ENCODE peak calls at places on chromosomes 16 and 17, in four cellular contexts. One of them, this sample, is unnamed.
A peak's percentile ranks its signal among the peaks of the same experiment; 100 is the strongest.

GRCh38 chr16:66740010-66740409 is 11.4 kb downstream of the DYNC1LI2 start:
- DNase-seq in breast epithelium: no peak
- DNase-seq in endothelial cell of umbilical vein: peak; percentile 54
- DNase-seq in spleen: no peak
- DNase-seq in this sample: peak; percentile 32

GRCh38 chr17:12631076-12631475 is 34.6 kb upstream of the MYOCD start:
- DNase-seq in endothelial cell of umbilical vein: no peak
- DNase-seq in spleen: no peak
- DNase-seq in breast epithelium: no peak
- DNase-seq in this sample: no peak

GRCh38 chr17:34151081-34151480 is 104.0 kb upstream of the CCL2 start:
- DNase-seq in breast epithelium: no peak
- DNase-seq in endothelial cell of umbilical vein: no peak
- DNase-seq in spleen: no peak
- DNase-seq in this sample: no peak

GRCh38 chr16:72959301-72959996 is 88.5 kb downstream of the ZFHX3 start:
- DNase-seq in breast epithelium: no peak
- DNase-seq in spleen: no peak
- DNase-seq in endothelial cell of umbilical vein: no peak
- DNase-seq in this sample: no peak

GRCh38 chr16:69049146-69049545 is 56.3 kb upstream of the HAS3 start:
- DNase-seq in spleen: no peak
- DNase-seq in breast epithelium: no peak
- DNase-seq in endothelial cell of umbilical vein: no peak
- DNase-seq in this sample: no peak

GRCh38 chr17:45088741-45089140 is 27.6 kb downstream of the NMT1 start:
- DNase-seq in spleen: no peak
- DNase-seq in endothelial cell of umbilical vein: no peak
- DNase-seq in breast epithelium: no peak
- DNase-seq in this sample: no peak

GRCh38 chr16:66107661-66108060 is 258.8 kb upstream of the CDH5 start:
- DNase-seq in endothelial cell of umbilical vein: no peak
- DNase-seq in breast epithelium: no peak
- DNase-seq in spleen: no peak
- DNase-seq in this sample: no peak

GRCh38 chr16:89924298-89924924 is 1.3 kb downstream of the TUBB3 start:
- DNase-seq in spleen: no peak
- DNase-seq in breast epithelium: no peak
- DNase-seq in endothelial cell of umbilical vein: peak; percentile 16
- DNase-seq in this sample: no peak

GRCh38 chr16:68194263-68194662 is 41.7 kb downstream of the ESRP2 start:
- DNase-seq in spleen: no peak
- DNase-seq in endothelial cell of umbilical vein: no peak
- DNase-seq in breast epithelium: no peak
- DNase-seq in this sample: no peak

GRCh38 chr17:4220655-4221054 is 43.1 kb downstream of the ANKFY1 start:
- DNase-seq in endothelial cell of umbilical vein: no peak
- DNase-seq in spleen: no peak
- DNase-seq in breast epithelium: no peak
- DNase-seq in this sample: peak; percentile 48

GRCh38 chr16:54269461-54269860 is 17.1 kb downstream of the IRX3 start:
- DNase-seq in spleen: no peak
- DNase-seq in endothelial cell of umbilical vein: no peak
- DNase-seq in breast epithelium: no peak
- DNase-seq in this sample: no peak

GRCh38 chr17:56810286-56810781 is 23.4 kb downstream of the C17orf67 start:
- DNase-seq in breast epithelium: no peak
- DNase-seq in endothelial cell of umbilical vein: no peak
- DNase-seq in spleen: peak; percentile 29
- DNase-seq in this sample: no peak

GRCh38 chr16:68422396-68422964 is 25.8 kb downstream of the SMPD3 start:
- DNase-seq in breast epithelium: no peak
- DNase-seq in endothelial cell of umbilical vein: no peak
- DNase-seq in spleen: no peak
- DNase-seq in this sample: no peak

GRCh38 chr16:30867747-30868146 is 26.1 kb downstream of the BCL7C start:
- DNase-seq in spleen: no peak
- DNase-seq in endothelial cell of umbilical vein: no peak
- DNase-seq in breast epithelium: no peak
- DNase-seq in this sample: no peak

GRCh38 chr16:87062569-87063442 is 254.4 kb downstream of the C16orf95 start:
- DNase-seq in endothelial cell of umbilical vein: peak; percentile 88
- DNase-seq in breast epithelium: no peak
- DNase-seq in spleen: no peak
- DNase-seq in this sample: peak; percentile 55

GRCh38 chr17:66520986-66521385 is 218.6 kb downstream of the PRKCA start:
- DNase-seq in breast epithelium: no peak
- DNase-seq in endothelial cell of umbilical vein: no peak
- DNase-seq in spleen: no peak
- DNase-seq in this sample: no peak

GRCh38 chr16:55730115-55730514 is 74.3 kb downstream of the SLC6A2 start:
- DNase-seq in breast epithelium: no peak
- DNase-seq in endothelial cell of umbilical vein: no peak
- DNase-seq in spleen: no peak
- DNase-seq in this sample: no peak

GRCh38 chr16:49799172-49799571 is 56.7 kb downstream of the ZNF423 start:
- DNase-seq in endothelial cell of umbilical vein: no peak
- DNase-seq in breast epithelium: no peak
- DNase-seq in spleen: no peak
- DNase-seq in this sample: no peak

DNA sequence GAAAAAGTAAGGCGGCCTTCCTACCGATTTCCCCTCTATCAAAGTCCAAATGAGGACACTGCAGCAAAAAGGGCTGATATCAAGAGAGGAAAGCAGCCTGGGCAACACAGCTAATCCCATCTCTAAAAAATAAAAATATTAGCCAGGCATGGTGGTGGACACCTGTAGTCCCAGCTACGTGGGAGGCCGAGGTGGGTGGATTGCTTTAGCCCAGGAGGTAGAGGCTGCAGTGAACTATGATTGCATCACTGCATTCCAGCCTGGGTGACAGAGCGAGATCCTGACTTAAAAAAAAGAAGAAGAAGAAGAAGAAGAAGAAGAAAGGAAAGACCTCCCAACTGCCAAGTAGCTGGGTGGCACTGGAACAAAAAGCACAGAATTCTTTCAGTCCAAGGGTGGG is 14.4 kb downstream of the CACNB1 start:
- DNase-seq in endothelial cell of umbilical vein: no peak
- DNase-seq in breast epithelium: no peak
- DNase-seq in spleen: no peak
- DNase-seq in this sample: no peak
- H3K36me3 ChIP-seq in endothelial cell of umbilical vein: peaks cover 41% of the 10 kb centered on the region
- H3K36me3 ChIP-seq in breast epithelium: peaks cover 8% of the 10 kb centered on the region
- H3K36me3 ChIP-seq in spleen: peaks cover 17% of the 10 kb centered on the region
- H3K36me3 ChIP-seq in this sample: no peaks in the 10 kb centered on the region

GRCh38 chr16:20674684-20675487 is 22.6 kb downstream of the ACSM1 start:
- DNase-seq in breast epithelium: no peak
- DNase-seq in endothelial cell of umbilical vein: peak; percentile 5
- DNase-seq in spleen: peak; percentile 75
- DNase-seq in this sample: no peak

GRCh38 chr16:20673882-20674683 is 23.4 kb downstream of the ACSM1 start:
- DNase-seq in spleen: no peak
- DNase-seq in breast epithelium: no peak
- DNase-seq in endothelial cell of umbilical vein: peak; percentile 41
- DNase-seq in this sample: no peak

GRCh38 chr16:20676268-20676828 is 21.1 kb downstream of the ACSM1 start:
- DNase-seq in breast epithelium: no peak
- DNase-seq in spleen: no peak
- DNase-seq in endothelial cell of umbilical vein: peak; percentile 29
- DNase-seq in this sample: peak; percentile 11

GRCh38 chr16:20676867-20677266 is 20.6 kb downstream of the ACSM1 start:
- DNase-seq in spleen: no peak
- DNase-seq in breast epithelium: no peak
- DNase-seq in endothelial cell of umbilical vein: no peak
- DNase-seq in this sample: no peak

GRCh38 chr16:20675488-20676267 is 21.8 kb downstream of the ACSM1 start:
- DNase-seq in breast epithelium: no peak
- DNase-seq in spleen: peak; percentile 79
- DNase-seq in endothelial cell of umbilical vein: peak; percentile 26
- DNase-seq in this sample: peak; percentile 79
- TF ChIP-seq POLR2AphosphoS5 in breast epithelium: no peak
- TF ChIP-seq POLR2AphosphoS5 in spleen: no peak
- TF ChIP-seq POLR2AphosphoS5 in endothelial cell of umbilical vein: no peak
- TF ChIP-seq POLR2AphosphoS5 in this sample: no peak

GRCh38 chr17:74770498-74771318 is 5.4 kb downstream of the NAT9 start:
- DNase-seq in endothelial cell of umbilical vein: peak; percentile 43
- DNase-seq in breast epithelium: peak; percentile 88
- DNase-seq in spleen: peak; percentile 94
- DNase-seq in this sample: peak; percentile 85

GRCh38 chr17:74768763-74769114 is 7.4 kb downstream of the NAT9 start:
- DNase-seq in breast epithelium: no peak
- DNase-seq in endothelial cell of umbilical vein: no peak
- DNase-seq in spleen: no peak
- DNase-seq in this sample: no peak

GRCh38 chr17:74769856-74770497 is 6.2 kb downstream of the NAT9 start:
- DNase-seq in breast epithelium: no peak
- DNase-seq in spleen: no peak
- DNase-seq in endothelial cell of umbilical vein: no peak
- DNase-seq in this sample: no peak

GRCh38 chr17:74768069-74768762 is 7.9 kb downstream of the NAT9 start:
- DNase-seq in spleen: no peak
- DNase-seq in breast epithelium: peak; percentile 82
- DNase-seq in endothelial cell of umbilical vein: no peak
- DNase-seq in this sample: no peak

DNA sequence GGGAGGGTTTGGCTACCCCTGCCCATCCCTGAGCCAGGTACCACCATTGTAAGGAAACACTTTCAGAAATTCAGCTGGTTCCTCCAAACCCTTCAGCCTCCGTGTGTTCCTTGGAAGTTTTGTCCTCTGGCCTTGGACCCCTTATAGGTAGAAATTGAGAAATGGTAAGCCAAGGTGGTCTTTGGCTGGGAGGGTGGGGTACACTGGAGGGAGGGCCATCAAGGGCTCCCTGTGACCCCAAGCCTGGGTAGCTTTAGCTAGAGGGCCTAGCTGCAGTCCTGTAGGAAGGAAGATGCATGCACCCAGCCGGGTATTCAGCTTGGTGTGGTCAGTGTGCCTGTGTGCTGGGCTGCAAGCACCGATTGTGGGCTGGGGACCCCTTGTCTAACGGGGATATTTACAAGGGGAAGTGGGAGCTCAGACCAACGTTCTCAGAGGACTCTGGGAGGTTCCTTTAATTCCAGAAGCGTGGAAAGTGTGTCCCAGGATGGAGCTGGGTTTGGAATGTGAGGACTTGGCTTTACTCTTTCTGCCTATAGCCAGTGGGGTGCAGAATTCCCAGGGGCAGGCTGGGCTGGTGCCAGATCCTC is 6.8 kb downstream of the NAT9 start:
- DNase-seq in endothelial cell of umbilical vein: no peak
- DNase-seq in spleen: no peak
- DNase-seq in breast epithelium: no peak
- DNase-seq in this sample: no peak
- H3K36me3 ChIP-seq in endothelial cell of umbilical vein: peaks cover 32% of the 10 kb centered on the region
- H3K36me3 ChIP-seq in spleen: peaks cover 93% of the 10 kb centered on the region
- H3K36me3 ChIP-seq in breast epithelium: no peaks in the 10 kb centered on the region
- H3K36me3 ChIP-seq in this sample: peaks cover 22% of the 10 kb centered on the region

GRCh38 chr17:42056634-42057033 is 6.2 kb upstream of the C17orf113 start:
- DNase-seq in spleen: no peak
- DNase-seq in endothelial cell of umbilical vein: no peak
- DNase-seq in breast epithelium: no peak
- DNase-seq in this sample: no peak
- TF ChIP-seq POLR2AphosphoS5 in spleen: no peak
- TF ChIP-seq POLR2AphosphoS5 in endothelial cell of umbilical vein: no peak
- TF ChIP-seq POLR2AphosphoS5 in breast epithelium: no peak
- TF ChIP-seq POLR2AphosphoS5 in this sample: no peak

GRCh38 chr17:62931101-62931500 is 34.9 kb upstream of the TANC2 start:
- DNase-seq in spleen: no peak
- DNase-seq in endothelial cell of umbilical vein: no peak
- DNase-seq in breast epithelium: no peak
- DNase-seq in this sample: no peak
- H3K36me3 ChIP-seq in spleen: no peaks in the 10 kb centered on the region
- H3K36me3 ChIP-seq in endothelial cell of umbilical vein: no peaks in the 10 kb centered on the region
- H3K36me3 ChIP-seq in breast epithelium: no peaks in the 10 kb centered on the region
- H3K36me3 ChIP-seq in this sample: no peaks in the 10 kb centered on the region

DNA sequence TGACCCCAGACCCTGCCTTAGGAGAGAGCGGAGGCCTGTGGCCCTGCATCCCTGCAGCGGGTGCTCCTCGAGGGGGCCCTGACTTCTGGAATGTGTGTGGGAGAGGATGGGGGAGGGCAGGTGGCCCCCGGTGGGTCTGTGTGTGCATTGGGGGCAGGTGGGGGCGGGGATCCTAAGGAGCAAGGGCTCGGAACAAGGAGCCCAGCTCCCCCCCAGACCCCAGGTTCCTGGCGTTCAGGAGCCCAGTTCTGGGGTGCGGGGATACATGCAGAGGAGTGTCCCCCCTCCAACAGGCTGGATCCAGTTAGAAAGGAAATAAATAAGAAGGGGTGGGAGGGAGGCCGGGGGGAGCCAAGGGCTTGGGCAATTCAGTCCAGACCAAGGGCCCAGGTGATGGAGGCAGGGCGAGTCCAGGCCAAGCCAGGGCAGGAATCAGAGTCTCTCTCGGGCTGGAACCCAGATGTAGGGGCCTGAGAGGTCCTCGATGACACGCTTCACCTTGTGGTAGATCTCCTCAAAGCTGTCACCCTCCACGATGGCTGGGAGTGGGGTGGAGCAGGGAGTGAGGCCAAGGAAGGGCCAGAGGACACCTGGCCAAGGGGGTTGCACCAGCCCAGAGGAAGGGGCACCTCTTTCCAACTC is 11.2 kb upstream of the ASGR1 start:
- DNase-seq in breast epithelium: no peak
- DNase-seq in endothelial cell of umbilical vein: no peak
- DNase-seq in spleen: no peak
- DNase-seq in this sample: no peak
- TF ChIP-seq POLR2AphosphoS5 in breast epithelium: no peak
- TF ChIP-seq POLR2AphosphoS5 in endothelial cell of umbilical vein: no peak
- TF ChIP-seq POLR2AphosphoS5 in spleen: no peak
- TF ChIP-seq POLR2AphosphoS5 in this sample: no peak

DNA sequence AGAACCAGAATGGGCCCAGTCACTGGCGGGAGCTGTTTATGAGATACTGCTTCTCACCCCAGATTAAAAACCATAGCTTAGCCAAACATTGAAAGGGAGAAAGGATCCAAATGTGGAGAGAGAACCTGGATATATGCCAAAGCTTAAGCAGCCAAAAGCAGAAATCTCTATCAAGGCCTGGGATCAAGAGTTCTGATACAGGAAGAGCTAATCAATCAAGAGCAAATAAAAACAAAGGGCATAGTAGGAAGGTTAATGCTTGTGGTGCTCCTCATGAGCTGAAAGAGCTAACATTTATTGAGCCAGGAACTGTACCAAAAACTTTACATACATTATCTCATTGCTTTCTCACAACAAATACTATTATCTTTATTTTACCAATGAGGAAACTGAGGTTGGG is 2.8 kb downstream of the SLFN12L start:
- DNase-seq in breast epithelium: no peak
- DNase-seq in endothelial cell of umbilical vein: no peak
- DNase-seq in spleen: no peak
- DNase-seq in this sample: no peak
- H3K36me3 ChIP-seq in breast epithelium: no peaks in the 10 kb centered on the region
- H3K36me3 ChIP-seq in endothelial cell of umbilical vein: no peaks in the 10 kb centered on the region
- H3K36me3 ChIP-seq in spleen: no peaks in the 10 kb centered on the region
- H3K36me3 ChIP-seq in this sample: no peaks in the 10 kb centered on the region